ENCODE peak calls at places on chromosomes 16 and 17, in five cellular contexts. U is CD8-positive, alpha-beta memory T cell; C is non-pigmented ciliary epithelial cell; L is NCI-H345; Z is heart right ventricle. Y is an unnamed sample.

GRCh38 chr17:2883544-2884203 is 87.4 kb downstream of the RAP1GAP2 start:
- DNase-seq in U (no peak), C (no peak), L (peak), Z (peak), Y (no peak)

GRCh38 chr16:13672196-13672595 is 247.8 kb upstream of the ERCC4 start:
- DNase-seq in U (no peak), C (no peak), L (no peak), Z (no peak), Y (no peak)

GRCh38 chr16:63695347-63695746 is 1426.5 kb downstream of the CDH11 start:
- DNase-seq in U (no peak), C (no peak), L (no peak), Z (no peak), Y (no peak)

GRCh38 chr17:43006639-43007551 is at the start of gene IFI35:
- DNase-seq in U (peak), C (peak), L (no peak), Z (peak), Y (peak)

GRCh38 chr17:36183001-36183810 is 6.8 kb upstream of the TBC1D3B start:
- DNase-seq in U (no peak), C (peak), L (peak), Z (peak), Y (no peak)

GRCh38 chr17:40369923-40370322 is 5.4 kb upstream of the GJD3 start:
- DNase-seq in U (no peak), C (no peak), L (no peak), Z (no peak), Y (no peak)

GRCh38 chr17:29982991-29983390 is 41.6 kb downstream of the EFCAB5 start:
- DNase-seq in U (no peak), C (no peak), L (no peak), Z (no peak), Y (no peak)

GRCh38 chr16:2006317-2006716 is 3.3 kb downstream of the ZNF598 start:
- DNase-seq in U (no peak), C (no peak), L (no peak), Z (no peak), Y (no peak)

GRCh38 chr17:42097691-42098661 is at the start of gene ZNF385C:
- DNase-seq in U (no peak), C (no peak), L (peak), Z (no peak), Y (no peak)

GRCh38 chr16:67968440-67969285 is at the start of gene SLC12A4:
- DNase-seq in U (peak), C (no peak), L (peak), Z (peak), Y (no peak)

GRCh38 chr16:73213761-73214480 is 166.0 kb upstream of the ZFHX3 start:
- DNase-seq in U (no peak), C (no peak), L (peak), Z (no peak), Y (no peak)

GRCh38 chr17:82280537-82280936 is 7.0 kb upstream of the CSNK1D start:
- DNase-seq in U (no peak), C (no peak), L (no peak), Z (no peak), Y (no peak)

GRCh38 chr16:8370374-8371015 is 219.8 kb downstream of the TMEM114 start:
- DNase-seq in U (no peak), C (no peak), L (no peak), Z (no peak), Y (no peak)

GRCh38 chr17:55114283-55114682 is 145.7 kb downstream of the STXBP4 start:
- DNase-seq in U (no peak), C (no peak), L (no peak), Z (no peak), Y (no peak)

GRCh38 chr16:16778322-16778721 is 399.4 kb downstream of the NPIPA7 start:
- DNase-seq in U (no peak), C (no peak), L (no peak), Z (no peak), Y (no peak)

GRCh38 chr17:79612468-79613194 is 1.8 kb upstream of the RBFOX3 start:
- DNase-seq in U (no peak), C (no peak), L (peak), Z (no peak), Y (no peak)

GRCh38 chr16:80107900-80108299 is 432.9 kb upstream of the DYNLRB2 start:
- DNase-seq in U (no peak), C (no peak), L (no peak), Z (no peak), Y (no peak)

GRCh38 chr17:62135742-62136141 is 70.7 kb upstream of the MED13 start:
- DNase-seq in U (no peak), C (no peak), L (no peak), Z (no peak), Y (no peak)

GRCh38 chr16:67142342-67142741 is 8.5 kb downstream of the B3GNT9 start:
- DNase-seq in U (no peak), C (no peak), L (no peak), Z (no peak), Y (no peak)

GRCh38 chr17:36500745-36501225 is 14.3 kb downstream of the ZNHIT3 start:
- DNase-seq in U (no peak), C (no peak), L (no peak), Z (no peak), Y (no peak)

GRCh38 chr17:82438401-82439193 is 12.0 kb downstream of the CYBC1 start:
- DNase-seq in U (no peak), C (no peak), L (no peak), Z (no peak), Y (no peak)

Y was measured in NCI-H2081 treated with DMSO at 0.1 percent for 48 hours.